ENCODE peak calls at places on chromosomes 7 and 10, in eight cellular contexts. V, M, D, R, Y, Z, I and C are unnamed samples.

GRCh38 chr10:94183666-94184264 is 179.0 kb downstream of the NOC3L start:
- DNase-seq in V (no peak), M (no peak), D (no peak), R (no peak), Y (peak; percentile 96), Z (no peak), I (no peak), C (no peak)

GRCh38 chr10:122541541-122542002 is 19.0 kb upstream of the DMBT1 start:
- DNase-seq in V (no peak), M (peak; percentile 23), D (no peak), R (no peak), Y (no peak), Z (no peak), I (no peak), C (no peak)

GRCh38 chr7:27661776-27662489 is 750 bp downstream of the HIBADH start:
- DNase-seq in V (peak; percentile 55), M (peak; percentile 35), D (peak; percentile 72), R (peak; percentile 56), Y (no peak), Z (peak; percentile 41), I (peak; percentile 4), C (no peak)

GRCh38 chr10:96833220-96834001 is 1.3 kb downstream of the LCOR start:
- DNase-seq in V (peak; percentile 43), M (peak; percentile 16), D (peak; percentile 72), R (peak; percentile 7), Y (no peak), Z (no peak), I (no peak), C (no peak)

GRCh38 chr10:114283091-114283490 is 44.0 kb downstream of the VWA2 start:
- DNase-seq in V (no peak), M (no peak), D (no peak), R (no peak), Y (no peak), Z (no peak), I (no peak), C (peak; percentile 51)

GRCh38 chr7:7221602-7222038 is 39.3 kb downstream of the C1GALT1 start:
- DNase-seq in V (peak; percentile 29), M (no peak), D (no peak), R (no peak), Y (peak; percentile 50), Z (no peak), I (no peak), C (no peak)

GRCh38 chr10:114624941-114625780 is 32.9 kb downstream of the ABLIM1 start:
- DNase-seq in V (no peak), M (no peak), D (no peak), R (no peak), Y (peak; percentile 28), Z (no peak), I (no peak), C (no peak)

GRCh38 chr7:94643771-94644545 is 12.0 kb downstream of the SGCE start:
- DNase-seq in V (no peak), M (no peak), D (no peak), R (no peak), Y (no peak), Z (no peak), I (no peak), C (no peak)

GRCh38 chr10:33330543-33331019 is 3.9 kb downstream of the NRP1 start:
- DNase-seq in V (peak; percentile 87), M (peak; percentile 80), D (peak; percentile 91), R (peak; percentile 83), Y (peak; percentile 88), Z (peak; percentile 59), I (peak; percentile 74), C (no peak)

GRCh38 chr10:125411724-125412123 is 251.4 kb upstream of the CTBP2 start:
- DNase-seq in V (no peak), M (no peak), D (no peak), R (no peak), Y (peak; percentile 95), Z (no peak), I (no peak), C (no peak)

GRCh38 chr10:50385610-50386009 is 134.3 kb upstream of the ASAH2 start:
- DNase-seq in V (no peak), M (peak; percentile 21), D (no peak), R (peak; percentile 70), Y (no peak), Z (no peak), I (no peak), C (no peak)

GRCh38 chr10:29915116-29915785 is 144.1 kb downstream of the JCAD start:
- DNase-seq in V (peak; percentile 13), M (no peak), D (no peak), R (no peak), Y (no peak), Z (no peak), I (no peak), C (no peak)

GRCh38 chr10:95693331-95693667 is 428 bp downstream of the TCTN3 start:
- DNase-seq in V (peak; percentile 11), M (no peak), D (no peak), R (no peak), Y (no peak), Z (no peak), I (no peak), C (no peak)

DNA sequence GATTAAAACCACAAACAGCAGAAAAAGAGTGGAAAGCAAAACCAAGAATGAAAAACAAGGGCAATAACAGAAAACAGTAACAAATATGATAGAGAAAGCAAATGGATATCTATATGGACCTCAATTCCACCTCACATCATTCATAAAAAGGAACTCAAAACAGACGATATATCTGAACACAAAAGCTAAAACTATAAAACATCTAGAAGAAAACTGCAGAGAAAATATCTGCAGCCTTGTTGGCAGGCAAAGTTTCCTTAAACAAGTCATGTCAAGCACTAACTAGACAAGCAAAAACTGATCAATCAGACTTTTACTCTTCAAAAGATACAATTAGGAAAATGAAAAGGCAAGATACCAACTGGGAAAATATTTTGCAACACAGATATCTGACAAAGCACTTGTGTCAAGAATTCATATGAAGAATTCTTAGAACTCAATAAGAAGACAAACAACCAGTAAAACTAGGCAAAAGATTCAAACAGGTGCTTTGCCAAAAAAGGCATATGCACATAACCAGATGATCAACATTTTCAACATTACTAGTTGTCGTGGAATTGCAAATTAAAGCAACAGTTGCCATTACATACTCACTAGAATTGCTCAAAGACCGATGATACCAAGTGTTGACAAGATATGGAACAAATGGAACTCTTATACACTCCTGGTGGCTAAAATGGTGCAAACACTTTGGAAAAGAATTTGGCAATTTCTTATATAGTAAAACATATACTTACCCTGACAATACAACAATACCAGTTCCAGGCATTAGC is 25.9 kb upstream of the ZMIZ1 start:
- DNase-seq in V (no peak), M (no peak), D (no peak), R (no peak), Y (no peak), Z (no peak), I (no peak), C (no peak)
- TF ChIP-seq CTCF in V (no peak), M (no peak), D (no peak), R (no peak), Y (no peak), Z (no peak), I (no peak), C (no peak)

GRCh38 chr10:67288688-67289410 is 363.0 kb downstream of the LRRTM3 start:
- DNase-seq in V (no peak), M (no peak), D (no peak), R (no peak), Y (no peak), Z (no peak), I (no peak), C (no peak)

GRCh38 chr10:67282871-67283270 is 357.0 kb downstream of the LRRTM3 start:
- DNase-seq in V (peak; percentile 11), M (no peak), D (no peak), R (no peak), Y (no peak), Z (no peak), I (no peak), C (no peak)

GRCh38 chr10:67280405-67280804 is 354.6 kb downstream of the LRRTM3 start:
- DNase-seq in V (peak; percentile 34), M (no peak), D (no peak), R (no peak), Y (no peak), Z (no peak), I (no peak), C (no peak)

DNA sequence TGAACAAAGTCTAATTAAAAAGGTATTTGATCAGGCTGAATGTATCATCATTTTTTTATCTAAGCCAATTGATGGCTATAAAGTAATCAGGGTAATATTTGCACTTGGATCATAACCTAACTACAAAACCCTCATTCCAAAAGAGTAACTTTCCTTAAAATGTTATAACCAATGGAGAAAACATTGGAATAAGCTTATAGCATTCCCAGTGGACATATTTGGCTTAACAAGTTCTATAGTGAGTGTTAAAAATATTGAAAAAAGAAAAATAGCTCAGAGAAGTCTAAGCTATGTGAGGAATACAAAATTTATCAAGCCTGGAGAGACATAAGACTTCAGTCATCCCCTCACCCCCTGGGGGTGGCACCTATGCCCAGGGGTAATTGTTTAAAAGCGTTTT is 358.8 kb downstream of the LRRTM3 start:
- DNase-seq in V (no peak), M (no peak), D (no peak), R (no peak), Y (no peak), Z (no peak), I (no peak), C (no peak)
- TF ChIP-seq CTCF in V (peak; percentile 23), M (no peak), D (no peak), R (no peak), Y (no peak), Z (no peak), I (no peak), C (peak; percentile 26)

GRCh38 chr10:132100556-132101349 is 35.0 kb downstream of the JAKMIP3 start:
- DNase-seq in V (no peak), M (no peak), D (peak; percentile 20), R (no peak), Y (no peak), Z (no peak), I (no peak), C (peak; percentile 89)

GRCh38 chr10:132102717-132103110 is 37.0 kb downstream of the JAKMIP3 start:
- DNase-seq in V (no peak), M (no peak), D (peak; percentile 50), R (no peak), Y (no peak), Z (no peak), I (no peak), C (no peak)

GRCh38 chr10:132102071-132102716 is 36.4 kb downstream of the JAKMIP3 start:
- DNase-seq in V (no peak), M (no peak), D (peak; percentile 50), R (no peak), Y (no peak), Z (no peak), I (no peak), C (peak; percentile 89)

GRCh38 chr10:132099701-132100481 is 34.1 kb downstream of the JAKMIP3 start:
- DNase-seq in V (no peak), M (no peak), D (no peak), R (no peak), Y (no peak), Z (no peak), I (no peak), C (peak; percentile 88)

GRCh38 chr10:132101529-132101928 is 35.8 kb downstream of the JAKMIP3 start:
- DNase-seq in V (no peak), M (no peak), D (peak; percentile 34), R (no peak), Y (no peak), Z (no peak), I (no peak), C (no peak)
- TF ChIP-seq CTCF in V (no peak), M (no peak), D (no peak), R (no peak), Y (no peak), Z (no peak), I (no peak), C (peak; percentile 29)

DNA sequence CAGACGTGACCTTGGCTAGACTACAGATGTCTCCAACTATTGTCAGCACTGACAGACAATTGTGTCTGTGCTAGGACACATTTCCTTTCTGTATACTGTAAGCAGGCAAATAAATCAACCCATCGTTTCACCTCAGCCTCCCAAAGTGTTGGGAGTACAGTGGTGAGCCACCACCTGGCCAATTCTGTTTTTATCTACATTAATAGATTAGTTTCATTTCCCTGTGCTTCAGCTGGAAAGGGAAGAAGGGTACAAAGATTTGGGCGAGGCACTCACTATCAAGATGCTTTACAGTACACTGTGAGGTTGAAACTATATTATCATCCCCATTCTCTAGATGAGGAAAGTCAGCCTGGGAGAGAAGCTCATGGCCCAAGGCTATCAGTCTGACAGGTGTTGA is 21.9 kb downstream of the SFR1 start:
- DNase-seq in V (no peak), M (no peak), D (no peak), R (no peak), Y (no peak), Z (no peak), I (no peak), C (no peak)
- TF ChIP-seq CTCF in V (no peak), M (no peak), D (no peak), R (no peak), Y (no peak), Z (no peak), I (no peak), C (no peak)